ENCODE peak calls at places on chromosomes 13 and 19, in four cellular contexts. One of them, this sample, is unnamed.

GRCh38 chr19:50705422-50706019 is 14.1 kb downstream of the SHANK1 start:
- DNase-seq in GM12878: peak; percentile 21
- DNase-seq in K562: peak; percentile 83
- DNase-seq in HepG2: peak; percentile 18
- DNase-seq in this sample: peak; percentile 72

GRCh38 chr19:48646192-48646911 is 365 bp upstream of the CA11 start:
- DNase-seq in GM12878: no peak
- DNase-seq in K562: peak; percentile 92
- DNase-seq in HepG2: peak; percentile 70
- DNase-seq in this sample: peak; percentile 86

GRCh38 chr13:111031531-111031961 is 83.6 kb upstream of the ARHGEF7 start:
- DNase-seq in GM12878: no peak
- DNase-seq in K562: no peak
- DNase-seq in HepG2: no peak
- DNase-seq in this sample: no peak

GRCh38 chr13:61086052-61086451 is 329.6 kb downstream of the PCDH20 start:
- DNase-seq in GM12878: no peak
- DNase-seq in K562: no peak
- DNase-seq in HepG2: no peak
- DNase-seq in this sample: no peak

GRCh38 chr19:47239610-47240296 is 8.8 kb upstream of the BBC3 start:
- DNase-seq in GM12878: no peak
- DNase-seq in K562: no peak
- DNase-seq in HepG2: no peak
- DNase-seq in this sample: no peak

GRCh38 chr13:94556016-94556415 is 39.9 kb downstream of the TGDS start:
- DNase-seq in GM12878: no peak
- DNase-seq in K562: no peak
- DNase-seq in HepG2: no peak
- DNase-seq in this sample: no peak

GRCh38 chr13:30222253-30222652 is 85.1 kb downstream of the KATNAL1 start:
- DNase-seq in GM12878: no peak
- DNase-seq in K562: no peak
- DNase-seq in HepG2: no peak
- DNase-seq in this sample: no peak

GRCh38 chr13:43934273-43934672 is 54.6 kb downstream of the LACC1 start:
- DNase-seq in GM12878: no peak
- DNase-seq in K562: no peak
- DNase-seq in HepG2: no peak
- DNase-seq in this sample: no peak

GRCh38 chr13:80630685-80631121 is 289.8 kb upstream of the SPRY2 start:
- DNase-seq in GM12878: no peak
- DNase-seq in K562: no peak
- DNase-seq in HepG2: no peak
- DNase-seq in this sample: no peak

GRCh38 chr13:34462843-34463242 is 479.2 kb upstream of the NBEA start:
- DNase-seq in GM12878: no peak
- DNase-seq in K562: no peak
- DNase-seq in HepG2: no peak
- DNase-seq in this sample: no peak

GRCh38 chr13:27174766-27175455 is 3.3 kb upstream of the USP12 start:
- DNase-seq in GM12878: no peak
- DNase-seq in K562: no peak
- DNase-seq in HepG2: no peak
- DNase-seq in this sample: no peak

GRCh38 chr19:45100797-45101196 is 7.8 kb downstream of the PPP1R37 start:
- DNase-seq in GM12878: no peak
- DNase-seq in K562: no peak
- DNase-seq in HepG2: no peak
- DNase-seq in this sample: no peak

GRCh38 chr19:38663156-38663651 is 15.8 kb downstream of the ACTN4 start:
- DNase-seq in GM12878: no peak
- DNase-seq in K562: no peak
- DNase-seq in HepG2: no peak
- DNase-seq in this sample: no peak

GRCh38 chr19:6772028-6772865 is at the start of gene VAV1:
- DNase-seq in GM12878: peak; percentile 64
- DNase-seq in K562: peak; percentile 75
- DNase-seq in HepG2: no peak
- DNase-seq in this sample: no peak

GRCh38 chr13:97798836-97799235 is 154.6 kb upstream of the IPO5 start:
- DNase-seq in GM12878: no peak
- DNase-seq in K562: no peak
- DNase-seq in HepG2: no peak
- DNase-seq in this sample: no peak

GRCh38 chr19:52095172-52096014 is at the start of gene ZNF841:
- DNase-seq in GM12878: peak; percentile 60
- DNase-seq in K562: peak; percentile 97
- DNase-seq in HepG2: peak; percentile 87
- DNase-seq in this sample: peak; percentile 93

GRCh38 chr19:31639306-31639705 is 290.1 kb upstream of the TSHZ3 start:
- DNase-seq in GM12878: no peak
- DNase-seq in K562: no peak
- DNase-seq in HepG2: no peak
- DNase-seq in this sample: no peak

GRCh38 chr19:10471909-10472308 is 31.2 kb downstream of the KEAP1 start:
- DNase-seq in GM12878: no peak
- DNase-seq in K562: no peak
- DNase-seq in HepG2: peak; percentile 54
- DNase-seq in this sample: peak; percentile 47

GRCh38 chr19:45444318-45445041 is 20.8 kb upstream of the ERCC1 start:
- DNase-seq in GM12878: no peak
- DNase-seq in K562: peak; percentile 89
- DNase-seq in HepG2: peak; percentile 80
- DNase-seq in this sample: peak; percentile 70

GRCh38 chr19:2719910-2720776 is 1.0 kb downstream of the DIRAS1 start:
- DNase-seq in GM12878: no peak
- DNase-seq in K562: no peak
- DNase-seq in HepG2: no peak
- DNase-seq in this sample: no peak

GRCh38 chr19:45514376-45515051 is 7.2 kb downstream of the VASP start:
- DNase-seq in GM12878: no peak
- DNase-seq in K562: peak; percentile 26
- DNase-seq in HepG2: peak; percentile 95
- DNase-seq in this sample: no peak

GRCh38 chr19:10961073-10961762 is 388 bp downstream of the SMARCA4 start:
- DNase-seq in GM12878: no peak
- DNase-seq in K562: peak; percentile 87
- DNase-seq in HepG2: no peak
- DNase-seq in this sample: peak; percentile 29

GRCh38 chr19:20479483-20479882 is 86.1 kb downstream of the ZNF737 start:
- DNase-seq in GM12878: no peak
- DNase-seq in K562: no peak
- DNase-seq in HepG2: no peak
- DNase-seq in this sample: no peak
- TF ChIP-seq TARDBP in GM12878: no peak
- TF ChIP-seq TARDBP in K562: no peak
- TF ChIP-seq TARDBP in HepG2: no peak
- TF ChIP-seq TARDBP in this sample: no peak

GRCh38 chr13:48028066-48028465 is 9.5 kb upstream of the NUDT15 start:
- DNase-seq in GM12878: no peak
- DNase-seq in K562: no peak
- DNase-seq in HepG2: no peak
- DNase-seq in this sample: no peak

DNA sequence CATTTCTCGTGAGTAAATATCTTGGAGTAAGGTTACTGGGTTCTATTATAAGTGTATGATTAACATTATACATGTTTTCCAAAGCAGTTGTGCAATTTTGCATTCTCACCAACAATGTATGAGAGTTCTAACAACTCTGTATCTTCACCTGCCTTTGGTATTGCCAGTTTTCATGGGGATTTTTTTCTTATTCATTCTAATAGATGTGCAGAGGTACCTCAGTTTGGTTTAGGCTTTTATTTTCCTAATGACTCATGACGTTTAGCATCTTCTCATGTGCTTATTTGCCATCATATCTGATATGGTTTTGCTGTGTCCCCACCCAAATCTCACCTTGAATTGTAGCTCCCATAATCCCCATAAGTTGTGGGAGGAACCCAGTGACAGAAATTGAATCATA is 7.7 kb upstream of the NUDT15 start:
- DNase-seq in GM12878: no peak
- DNase-seq in K562: no peak
- DNase-seq in HepG2: no peak
- DNase-seq in this sample: no peak
- TF ChIP-seq BHLHE40 in GM12878: no peak
- TF ChIP-seq BHLHE40 in K562: no peak
- TF ChIP-seq BHLHE40 in HepG2: no peak
- TF ChIP-seq BHLHE40 in this sample: no peak

GRCh38 chr13:112760440-112760839 is 70.6 kb downstream of the ATP11A start:
- DNase-seq in GM12878: no peak
- DNase-seq in K562: no peak
- DNase-seq in HepG2: no peak
- DNase-seq in this sample: no peak
- TF ChIP-seq TARDBP in GM12878: no peak
- TF ChIP-seq TARDBP in K562: no peak
- TF ChIP-seq TARDBP in HepG2: no peak
- TF ChIP-seq TARDBP in this sample: no peak

DNA sequence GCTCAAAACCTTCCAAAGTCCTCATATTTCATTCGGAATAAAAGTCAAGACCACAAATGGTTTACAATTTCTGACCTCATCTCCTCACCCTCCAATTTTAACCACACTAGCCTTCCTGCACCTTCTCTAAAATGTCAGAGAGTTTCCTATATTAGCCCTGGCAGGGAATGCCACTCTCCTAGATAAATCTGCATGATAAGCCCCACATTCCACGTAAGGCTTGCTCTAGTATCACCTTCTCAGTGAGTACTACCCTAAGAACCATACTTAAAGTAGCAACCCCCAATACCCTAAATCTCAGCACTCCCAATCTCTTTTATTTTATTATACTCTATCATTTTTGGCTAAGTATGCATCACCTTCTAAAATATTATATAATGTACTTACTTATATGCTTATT is 100.5 kb upstream of the SLITRK5 start:
- DNase-seq in GM12878: no peak
- DNase-seq in K562: no peak
- DNase-seq in HepG2: no peak
- DNase-seq in this sample: no peak
- TF ChIP-seq BHLHE40 in GM12878: no peak
- TF ChIP-seq BHLHE40 in K562: no peak
- TF ChIP-seq BHLHE40 in HepG2: no peak
- TF ChIP-seq BHLHE40 in this sample: no peak

GRCh38 chr19:33470686-33471085 is 50.9 kb downstream of the PEPD start:
- DNase-seq in GM12878: no peak
- DNase-seq in K562: no peak
- DNase-seq in HepG2: no peak
- DNase-seq in this sample: no peak
- TF ChIP-seq TARDBP in GM12878: no peak
- TF ChIP-seq TARDBP in K562: no peak
- TF ChIP-seq TARDBP in HepG2: no peak
- TF ChIP-seq TARDBP in this sample: no peak

GRCh38 chr19:33375760-33376159 is 2.3 kb downstream of the CEBPG start:
- DNase-seq in GM12878: no peak
- DNase-seq in K562: no peak
- DNase-seq in HepG2: peak; percentile 46
- DNase-seq in this sample: no peak

GRCh38 chr19:33375156-33375744 is 1.7 kb downstream of the CEBPG start:
- DNase-seq in GM12878: no peak
- DNase-seq in K562: no peak
- DNase-seq in HepG2: no peak
- DNase-seq in this sample: no peak

GRCh38 chr19:33374406-33374703 is 846 bp downstream of the CEBPG start:
- DNase-seq in GM12878: no peak
- DNase-seq in K562: no peak
- DNase-seq in HepG2: no peak
- DNase-seq in this sample: no peak

GRCh38 chr19:33376423-33376822 is 2.9 kb downstream of the CEBPG start:
- DNase-seq in GM12878: no peak
- DNase-seq in K562: no peak
- DNase-seq in HepG2: peak; percentile 45
- DNase-seq in this sample: no peak

DNA sequence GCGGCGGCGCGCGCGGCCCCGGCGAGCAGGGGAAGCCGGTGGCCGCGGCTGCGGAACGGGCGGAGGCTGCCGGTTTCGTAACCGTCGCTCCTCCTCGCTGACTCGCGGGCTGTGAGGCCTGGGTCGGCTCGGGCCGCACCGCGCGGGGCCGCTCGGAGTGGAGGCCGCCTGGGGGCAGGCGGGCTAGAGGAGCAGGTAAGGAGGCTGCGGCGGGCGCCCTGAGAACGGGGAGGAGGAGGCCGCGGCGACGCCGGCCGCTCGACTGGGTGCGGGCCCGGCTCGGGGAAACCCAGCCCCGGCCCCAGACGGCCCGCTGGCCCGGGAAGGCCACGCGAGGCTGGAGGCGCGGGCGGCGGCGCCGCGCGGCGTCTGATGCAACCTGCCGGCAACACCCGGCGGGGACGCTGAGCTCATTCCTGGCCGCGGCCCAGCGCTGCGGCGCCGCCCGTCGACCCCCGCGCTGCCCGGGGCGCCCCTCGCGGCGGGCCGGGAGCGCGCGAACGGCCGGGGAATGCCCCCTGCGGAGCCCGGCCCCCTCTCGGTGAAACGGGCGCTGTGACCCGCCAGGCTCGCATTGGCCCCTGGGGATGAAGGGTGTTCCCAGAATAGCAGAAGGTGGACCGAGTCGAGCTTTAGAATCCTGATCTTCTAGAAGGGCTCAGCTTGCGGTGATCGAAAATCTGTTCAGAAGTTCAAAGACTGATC is at the start of gene CEBPG:
- DNase-seq in GM12878: no peak
- DNase-seq in K562: peak; percentile 79
- DNase-seq in HepG2: no peak
- DNase-seq in this sample: peak; percentile 70
- TF ChIP-seq BHLHE40 in GM12878: peak; percentile 36
- TF ChIP-seq BHLHE40 in K562: no peak
- TF ChIP-seq BHLHE40 in HepG2: no peak
- TF ChIP-seq BHLHE40 in this sample: no peak

This sample was measured in HEK293T.